ENCODE peak calls at places on chromosome 1, in seven cellular contexts. G is breast epithelium, I is fibroblast of lung, O is neural progenitor cell, A is mucosa of descending colon, H is PC-3, W is lower lobe of right lung. R is an unnamed sample.

GRCh38 chr1:165290143-165290542 is 66.4 kb downstream of the LMX1A start:
- DNase-seq in G (no peak), I (peak; percentile 2), O (no peak), A (no peak), H (peak; percentile 57), W (no peak), R (no peak)

GRCh38 chr1:210654176-210654786 is 325.6 kb downstream of the HHAT start:
- DNase-seq in G (no peak), I (no peak), O (no peak), A (no peak), H (no peak), W (no peak), R (no peak)

GRCh38 chr1:50667272-50667671 is 244.0 kb upstream of the DMRTA2 start:
- DNase-seq in G (no peak), I (no peak), O (no peak), A (no peak), H (no peak), W (no peak), R (no peak)

GRCh38 chr1:36085686-36086526 is 2.0 kb downstream of the TEKT2 start:
- DNase-seq in G (no peak), I (no peak), O (no peak), A (no peak), H (no peak), W (no peak), R (no peak)

GRCh38 chr1:220798338-220798737 is 11.6 kb downstream of the MTARC1 start:
- DNase-seq in G (no peak), I (no peak), O (no peak), A (no peak), H (peak; percentile 72), W (no peak), R (no peak)

GRCh38 chr1:14659913-14660312 is 61.4 kb downstream of the KAZN start:
- DNase-seq in G (no peak), I (no peak), O (peak; percentile 60), A (no peak), H (no peak), W (no peak), R (no peak)

GRCh38 chr1:164768619-164769018 is 209.6 kb downstream of the PBX1 start:
- DNase-seq in G (no peak), I (peak; percentile 31), O (no peak), A (no peak), H (no peak), W (no peak), R (no peak)

GRCh38 chr1:224182057-224182865 is 779 bp upstream of the DEGS1 start:
- DNase-seq in G (no peak), I (no peak), O (no peak), A (peak; percentile 57), H (peak; percentile 26), W (no peak), R (no peak)

GRCh38 chr1:185284106-185284505 is 32.9 kb downstream of the IVNS1ABP start:
- DNase-seq in G (no peak), I (no peak), O (no peak), A (no peak), H (no peak), W (no peak), R (no peak)

GRCh38 chr1:234408757-234409156 is 35.5 kb downstream of the COA6 start:
- DNase-seq in G (no peak), I (no peak), O (no peak), A (no peak), H (no peak), W (no peak), R (no peak)

GRCh38 chr1:226814751-226815496 is 55.5 kb upstream of the PSEN2 start:
- DNase-seq in G (peak; percentile 91), I (peak; percentile 84), O (no peak), A (peak; percentile 81), H (peak; percentile 100), W (peak; percentile 82), R (peak; percentile 14)

GRCh38 chr1:219310181-219310728 is 136.6 kb downstream of the LYPLAL1 start:
- DNase-seq in G (no peak), I (peak; percentile 77), O (no peak), A (no peak), H (peak; percentile 22), W (no peak), R (no peak)

GRCh38 chr1:85581138-85581801 is 709 bp downstream of the CCN1 start:
- DNase-seq in G (peak; percentile 86), I (peak; percentile 89), O (peak; percentile 88), A (peak; percentile 78), H (peak; percentile 69), W (peak; percentile 81), R (peak; percentile 24)

GRCh38 chr1:69553726-69554125 is 14.0 kb upstream of the LRRC7 start:
- DNase-seq in G (no peak), I (no peak), O (no peak), A (no peak), H (no peak), W (no peak), R (no peak)

GRCh38 chr1:189616893-189617292 is 860.8 kb downstream of the BRINP3 start:
- DNase-seq in G (no peak), I (peak; percentile 53), O (no peak), A (no peak), H (peak; percentile 77), W (no peak), R (no peak)

DNA sequence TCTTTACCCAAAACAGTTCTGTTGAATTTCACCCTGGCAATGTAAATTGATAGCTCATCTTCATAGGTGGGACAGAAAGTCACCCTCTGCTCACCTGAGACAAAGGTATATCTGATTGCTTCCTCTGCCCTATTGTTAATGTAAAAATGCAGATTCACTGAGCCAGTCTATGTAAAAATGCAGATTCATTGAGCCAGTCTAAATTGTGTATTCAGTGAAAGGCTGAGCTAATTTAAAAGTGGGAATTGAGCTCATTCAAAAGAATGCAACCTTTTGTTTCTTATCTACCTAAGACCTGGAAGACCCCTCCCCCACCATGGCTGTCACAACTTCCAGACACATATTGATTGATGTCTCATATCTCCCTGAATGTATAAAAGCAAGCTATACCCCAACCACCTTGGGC is 4.8 kb upstream of the MYSM1 start:
- DNase-seq in G (no peak), I (no peak), O (no peak), A (no peak), H (no peak), W (no peak), R (no peak)
- H3K4me3 ChIP-seq in G (no peak overlapping the region), I (no peak overlapping the region), O (no peak overlapping the region), A (no peak overlapping the region), H (no peak overlapping the region), W (no peak overlapping the region), R (no peak overlapping the region)

GRCh38 chr1:211735208-211736170 is 60.1 kb upstream of the NEK2 start:
- DNase-seq in G (peak; percentile 83), I (peak; percentile 92), O (no peak), A (no peak), H (peak; percentile 99), W (no peak), R (no peak)
- H3K4me3 ChIP-seq in G (no peak overlapping the region), I (no peak overlapping the region), O (no peak overlapping the region), A (no peak overlapping the region), H (peak overlapping the region; percentile 44), W (no peak overlapping the region), R (no peak overlapping the region)

GRCh38 chr1:114671939-114672275 is 2.1 kb upstream of the DENND2C start:
- DNase-seq in G (no peak), I (no peak), O (no peak), A (no peak), H (no peak), W (peak; percentile 50), R (no peak)
- H3K4me3 ChIP-seq in G (no peak overlapping the region), I (no peak overlapping the region), O (no peak overlapping the region), A (no peak overlapping the region), H (no peak overlapping the region), W (no peak overlapping the region), R (no peak overlapping the region)

GRCh38 chr1:40784141-40784770 is 669 bp downstream of the KCNQ4 start:
- DNase-seq in G (no peak), I (no peak), O (peak; percentile 75), A (no peak), H (no peak), W (no peak), R (no peak)

GRCh38 chr1:40784771-40785151 is 1.2 kb downstream of the KCNQ4 start:
- DNase-seq in G (no peak), I (no peak), O (no peak), A (no peak), H (no peak), W (no peak), R (no peak)

GRCh38 chr1:40786995-40787705 is 3.6 kb downstream of the KCNQ4 start:
- DNase-seq in G (no peak), I (no peak), O (no peak), A (no peak), H (no peak), W (no peak), R (no peak)

GRCh38 chr1:40786171-40786994 is 2.8 kb downstream of the KCNQ4 start:
- DNase-seq in G (no peak), I (no peak), O (no peak), A (no peak), H (no peak), W (no peak), R (no peak)

GRCh38 chr1:40785446-40785845 is 1.9 kb downstream of the KCNQ4 start:
- DNase-seq in G (no peak), I (no peak), O (no peak), A (no peak), H (no peak), W (no peak), R (no peak)
- H3K4me3 ChIP-seq in G (no peak overlapping the region), I (no peak overlapping the region), O (no peak overlapping the region), A (no peak overlapping the region), H (no peak overlapping the region), W (no peak overlapping the region), R (peak overlapping the region; percentile 67)

DNA sequence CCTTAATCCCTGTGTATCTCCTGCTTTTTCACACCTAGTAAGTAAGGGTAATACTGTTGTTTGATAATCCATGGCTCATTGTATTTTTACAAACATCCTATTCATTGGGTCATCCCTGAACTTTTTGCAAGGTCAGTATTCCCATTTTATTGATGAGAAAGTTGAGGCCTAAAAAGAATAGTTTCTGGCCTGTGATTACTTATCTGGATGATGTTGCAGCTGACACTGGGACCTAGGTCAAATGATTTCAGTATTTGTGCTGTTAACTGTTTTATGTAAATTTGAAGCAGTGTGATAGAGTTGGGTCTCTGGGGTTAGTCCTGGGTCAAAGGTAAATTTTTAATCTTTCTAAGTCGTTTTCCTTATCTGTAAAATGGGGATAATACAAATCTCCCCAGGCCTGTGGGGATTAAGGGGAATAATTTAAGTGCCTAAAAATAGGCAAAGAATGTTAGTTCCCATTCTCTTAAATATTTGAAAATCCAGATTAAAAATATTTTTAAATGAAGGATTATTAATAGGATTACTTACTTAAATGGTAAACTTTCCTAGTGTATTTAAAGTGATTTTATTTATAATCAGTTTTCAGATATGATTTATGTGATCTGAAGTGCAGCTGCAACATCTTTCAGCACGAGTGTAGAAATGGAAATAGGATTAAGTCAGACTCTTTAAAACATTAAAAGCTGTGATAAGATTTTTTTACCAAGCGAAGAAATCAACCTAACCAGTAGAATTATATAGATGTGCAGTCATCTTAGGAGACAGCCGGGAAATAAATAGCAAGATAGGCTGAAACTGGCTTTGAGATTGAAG is 4.3 kb downstream of the PPP2R5A start:
- DNase-seq in G (no peak), I (no peak), O (no peak), A (no peak), H (no peak), W (no peak), R (no peak)
- H3K4me3 ChIP-seq in G (no peak overlapping the region), I (no peak overlapping the region), O (no peak overlapping the region), A (no peak overlapping the region), H (no peak overlapping the region), W (peak overlapping the region; percentile 91), R (peak overlapping the region; percentile 41)

R was measured in thoracic aorta.